ENCODE peak calls at places on chromosome 15, in eight cellular contexts. U, D, Z, E, S, X, H and P are unnamed samples.

GRCh38 chr15:96974761-96975160 is 644.3 kb downstream of the NR2F2 start:
- DNase-seq in X (no peak), H (no peak), U (no peak), E (no peak), D (no peak), Z (no peak), S (peak), P (peak)

GRCh38 chr15:85318048-85318731 is 62.2 kb upstream of the AKAP13 start:
- DNase-seq in S (peak), X (no peak), Z (peak), E (peak), U (peak), H (no peak), D (no peak), P (peak)

GRCh38 chr15:69056365-69056764 is 41.9 kb downstream of the NOX5 start:
- DNase-seq in D (no peak), H (no peak), Z (no peak), U (no peak), S (no peak), E (peak), X (no peak), P (no peak)

GRCh38 chr15:57541805-57542504 is 49.7 kb upstream of the MYZAP start:
- DNase-seq in X (peak), Z (peak), E (peak), U (peak), D (peak), S (peak), H (peak), P (peak)

GRCh38 chr15:68143129-68143528 is 62.0 kb downstream of the CALML4 start:
- DNase-seq in H (no peak), X (no peak), U (no peak), E (no peak), Z (no peak), D (no peak), S (no peak), P (no peak)

GRCh38 chr15:53128652-53129051 is 338.5 kb upstream of the ONECUT1 start:
- DNase-seq in S (no peak), Z (no peak), H (no peak), U (no peak), X (no peak), E (no peak), D (no peak), P (no peak)

GRCh38 chr15:48190932-48191573 is 412 bp upstream of the CTXN2 start:
- DNase-seq in H (peak), D (peak), X (no peak), Z (no peak), U (peak), S (peak), E (peak), P (peak)

GRCh38 chr15:37032091-37032775 is 68.1 kb downstream of the MEIS2 start:
- DNase-seq in U (peak), X (no peak), H (no peak), Z (no peak), S (no peak), E (no peak), D (no peak), P (no peak)

GRCh38 chr15:98743177-98743576 is 94.8 kb downstream of the IGF1R start:
- DNase-seq in X (no peak), Z (no peak), U (no peak), E (no peak), H (no peak), D (no peak), S (no peak), P (no peak)

GRCh38 chr15:98845138-98845884 is 162.3 kb downstream of the PGPEP1L start:
- DNase-seq in H (no peak), E (no peak), S (no peak), D (no peak), Z (no peak), X (no peak), U (no peak), P (no peak)

GRCh38 chr15:66641485-66642313 is 60.3 kb upstream of the SMAD6 start:
- DNase-seq in S (no peak), U (no peak), X (no peak), E (no peak), D (no peak), H (no peak), Z (no peak), P (no peak)
- H2AFZ ChIP-seq in S (no peak), U (no peak), X (no peak), E (no peak), D (no peak), H (no peak), Z (no peak), P (no peak)

GRCh38 chr15:50248994-50249586 is 16.4 kb downstream of the HDC start:
- DNase-seq in H (no peak), U (no peak), E (peak), S (no peak), D (no peak), Z (no peak), X (no peak), P (peak)

GRCh38 chr15:50244959-50245624 is 20.4 kb downstream of the HDC start:
- DNase-seq in U (no peak), D (no peak), E (no peak), Z (no peak), H (no peak), X (no peak), S (no peak), P (no peak)

GRCh38 chr15:50249704-50250103 is 15.8 kb downstream of the HDC start:
- DNase-seq in X (no peak), E (no peak), H (no peak), D (no peak), Z (no peak), S (no peak), U (no peak), P (no peak)

GRCh38 chr15:50250789-50251394 is 14.6 kb downstream of the HDC start:
- DNase-seq in S (no peak), D (no peak), H (no peak), Z (no peak), E (no peak), X (no peak), U (no peak), P (no peak)

GRCh38 chr15:50247819-50248650 is 17.5 kb downstream of the HDC start:
- DNase-seq in S (peak), X (no peak), E (no peak), Z (no peak), U (no peak), H (no peak), D (no peak), P (no peak)
- H2AFZ ChIP-seq in S (no peak), X (peak), E (no peak), Z (no peak), U (no peak), H (no peak), D (peak), P (no peak)

GRCh38 chr15:32120577-32121465 is 90.5 kb downstream of the CHRNA7 start:
- DNase-seq in D (no peak), X (no peak), U (no peak), S (no peak), H (no peak), E (no peak), Z (no peak), P (no peak)

GRCh38 chr15:32122013-32122412 is 91.7 kb downstream of the CHRNA7 start:
- DNase-seq in D (no peak), U (no peak), X (no peak), H (no peak), S (no peak), E (no peak), Z (no peak), P (no peak)

GRCh38 chr15:32117122-32117521 is 86.8 kb downstream of the CHRNA7 start:
- DNase-seq in S (no peak), Z (no peak), H (no peak), U (no peak), D (no peak), E (no peak), X (no peak), P (no peak)

GRCh38 chr15:32119694-32120330 is 89.5 kb downstream of the CHRNA7 start:
- DNase-seq in D (no peak), U (no peak), S (no peak), H (no peak), Z (no peak), E (peak), X (no peak), P (no peak)

DNA sequence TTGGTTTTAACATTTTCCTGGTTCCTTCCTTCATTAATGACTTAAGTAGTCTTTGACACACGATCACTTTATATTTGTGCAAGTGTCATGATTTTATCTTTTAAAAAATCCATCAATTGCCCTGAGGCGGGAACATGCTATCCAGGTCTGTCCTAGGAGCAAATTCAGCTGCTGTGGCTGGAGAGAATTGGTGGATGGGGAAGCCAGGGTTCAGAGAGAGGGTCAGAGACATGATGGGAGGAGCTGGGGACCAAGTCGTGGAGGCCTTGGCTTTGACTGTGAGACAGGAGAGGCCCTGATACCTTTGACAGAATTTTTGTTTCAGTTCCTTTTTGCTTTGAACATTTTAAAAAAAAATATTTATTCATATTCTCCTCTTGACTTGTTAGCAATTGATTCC is 89.0 kb downstream of the CHRNA7 start:
- DNase-seq in E (no peak), X (no peak), U (no peak), D (no peak), S (no peak), Z (no peak), H (no peak), P (no peak)
- H2AFZ ChIP-seq in E (no peak), X (no peak), U (no peak), D (no peak), S (no peak), Z (no peak), H (no peak), P (no peak)

GRCh38 chr15:88395241-88395640 is 71.9 kb downstream of the MRPL46 start:
- DNase-seq in S (no peak), U (no peak), D (no peak), H (no peak), E (no peak), Z (no peak), X (no peak), P (no peak)
- H2AFZ ChIP-seq in S (no peak), U (no peak), D (no peak), H (no peak), E (no peak), Z (no peak), X (no peak), P (no peak)

GRCh38 chr15:91070872-91071271 is 29.2 kb upstream of the SV2B start:
- DNase-seq in E (no peak), X (no peak), H (peak), D (no peak), U (no peak), Z (no peak), S (no peak), P (no peak)
- H2AFZ ChIP-seq in E (no peak), X (no peak), H (no peak), D (no peak), U (no peak), Z (no peak), S (no peak), P (no peak)

DNA sequence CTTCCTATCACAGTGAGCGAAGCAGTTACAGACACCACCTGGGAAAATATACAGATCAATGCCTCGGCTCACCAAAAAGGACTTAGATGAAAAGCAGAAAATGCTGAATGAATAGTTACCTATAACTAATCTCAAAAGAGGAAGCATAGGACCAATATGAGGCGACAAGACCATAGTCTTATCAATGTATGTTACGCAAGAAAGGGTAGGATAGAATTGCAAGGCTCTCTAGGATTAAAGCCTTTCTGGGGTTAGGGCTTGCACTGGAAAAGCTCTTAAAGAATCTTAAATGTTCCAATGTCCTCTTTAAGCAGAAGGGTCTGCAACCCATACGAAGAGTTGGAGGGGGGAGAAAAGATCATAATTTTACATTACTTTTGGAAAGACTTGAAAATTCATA is 185.8 kb downstream of the GREM1 start:
- DNase-seq in D (no peak), U (no peak), Z (no peak), E (no peak), S (no peak), H (no peak), X (no peak), P (no peak)
- H2AFZ ChIP-seq in D (no peak), U (peak), Z (no peak), E (no peak), S (no peak), H (no peak), X (no peak), P (no peak)

GRCh38 chr15:89893027-89893426 is 767 bp downstream of the AP3S2 start:
- DNase-seq in D (no peak), Z (no peak), U (no peak), X (no peak), E (peak), S (peak), H (no peak), P (no peak)
- H2AFZ ChIP-seq in D (peak), Z (no peak), U (peak), X (peak), E (peak), S (no peak), H (no peak), P (no peak)

GRCh38 chr15:45402955-45403892 is 24.9 kb upstream of the GATM start:
- DNase-seq in D (peak), Z (no peak), X (peak), E (peak), U (peak), H (no peak), S (peak), P (peak)
- H2AFZ ChIP-seq in D (peak), Z (no peak), X (peak), E (peak), U (peak), H (no peak), S (peak), P (peak)

DNA sequence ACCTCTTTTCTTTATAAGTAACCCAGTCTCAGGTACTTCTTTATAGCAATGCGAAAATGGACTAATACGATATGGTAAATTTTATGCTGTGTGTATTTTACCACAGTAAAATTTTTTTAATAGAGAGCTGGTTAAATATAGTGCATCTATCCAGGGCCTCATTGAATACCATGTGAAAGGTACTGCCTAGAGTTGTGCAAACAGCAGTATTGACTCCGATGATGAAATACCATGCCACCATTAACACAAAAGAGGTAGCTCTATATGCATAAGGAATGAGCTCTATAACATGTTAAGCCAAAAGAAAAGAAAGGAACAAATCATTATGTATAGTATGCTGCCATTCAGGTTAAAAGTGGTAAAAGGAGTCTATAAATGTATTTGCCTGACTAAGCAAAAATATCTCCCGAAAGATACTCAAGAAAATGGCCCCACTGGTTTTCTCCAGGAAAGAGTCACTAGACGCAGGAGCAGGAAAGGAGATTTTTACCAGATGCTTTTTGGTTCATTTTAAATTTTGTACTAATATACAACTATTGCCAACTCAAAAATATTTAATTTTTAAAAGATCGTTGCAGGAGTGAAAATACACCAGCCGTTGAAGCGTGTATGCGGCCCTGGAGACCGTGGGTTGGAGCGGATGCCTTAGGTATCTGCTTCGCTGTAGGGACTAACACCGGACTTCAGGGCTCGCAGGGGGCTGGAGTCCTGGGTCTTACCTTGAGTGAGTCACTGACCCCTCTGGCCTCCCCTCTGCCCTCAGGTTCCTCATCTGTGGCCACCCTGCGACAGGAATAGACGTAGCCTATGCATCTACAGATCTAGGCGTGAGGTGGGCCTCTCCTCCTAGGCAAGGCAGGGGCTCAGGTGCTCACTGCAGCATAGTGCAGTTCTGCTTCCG is 120.1 kb downstream of the CHSY1 start:
- DNase-seq in S (no peak), X (no peak), H (no peak), D (no peak), U (no peak), Z (no peak), E (no peak), P (no peak)
- H2AFZ ChIP-seq in S (no peak), X (no peak), H (no peak), D (no peak), U (no peak), Z (no peak), E (no peak), P (no peak)